ENCODE peak calls at places on chromosomes 1 and 21, in eight cellular contexts. T, N, G, R, V, K, S and U are unnamed samples.

GRCh38 chr1:154441241-154441888 is 36.2 kb downstream of the IL6R start:
- DNase-seq in T (no peak), N (no peak), G (no peak), R (no peak), V (no peak), K (no peak), S (no peak), U (no peak)

GRCh38 chr1:160576430-160576829 is 2.9 kb downstream of the CD84 start:
- DNase-seq in T (no peak), N (no peak), G (no peak), R (no peak), V (no peak), K (no peak), S (no peak), U (no peak)

GRCh38 chr1:24896596-24897262 is 33.3 kb downstream of the RUNX3 start:
- DNase-seq in T (no peak), N (no peak), G (peak; percentile 59), R (no peak), V (no peak), K (no peak), S (no peak), U (no peak)

GRCh38 chr1:27436204-27437159 is 44.1 kb downstream of the GPR3 start:
- DNase-seq in T (no peak), N (peak; percentile 60), G (no peak), R (no peak), V (peak; percentile 62), K (no peak), S (no peak), U (peak; percentile 53)

GRCh38 chr1:154548028-154548427 is 10.4 kb downstream of the UBE2Q1 start:
- DNase-seq in T (no peak), N (no peak), G (no peak), R (no peak), V (no peak), K (no peak), S (no peak), U (no peak)

GRCh38 chr21:23968722-23969647 is 1638.3 kb downstream of the MRPL39 start:
- DNase-seq in T (peak; percentile 66), N (peak; percentile 26), G (no peak), R (peak; percentile 7), V (peak; percentile 1), K (no peak), S (peak; percentile 80), U (no peak)

GRCh38 chr1:230501845-230502244 is 75.7 kb upstream of the PGBD5 start:
- DNase-seq in T (no peak), N (no peak), G (no peak), R (no peak), V (no peak), K (no peak), S (no peak), U (no peak)

GRCh38 chr1:164702216-164702615 is 143.2 kb downstream of the PBX1 start:
- DNase-seq in T (no peak), N (peak; percentile 71), G (no peak), R (no peak), V (no peak), K (no peak), S (no peak), U (no peak)

GRCh38 chr1:224897501-224897900 is 32.0 kb upstream of the DNAH14 start:
- DNase-seq in T (no peak), N (no peak), G (no peak), R (no peak), V (no peak), K (no peak), S (no peak), U (no peak)

GRCh38 chr1:32876341-32877210 is 5.9 kb upstream of the FNDC5 start:
- DNase-seq in T (peak; percentile 81), N (no peak), G (no peak), R (no peak), V (peak; percentile 64), K (no peak), S (peak; percentile 59), U (peak; percentile 67)

GRCh38 chr1:8032351-8032750 is 6.2 kb upstream of the ERRFI1 start:
- DNase-seq in T (no peak), N (peak; percentile 63), G (no peak), R (no peak), V (no peak), K (no peak), S (no peak), U (no peak)

GRCh38 chr1:235865565-235866206 is 1.0 kb downstream of the LYST start:
- DNase-seq in T (no peak), N (no peak), G (no peak), R (no peak), V (peak; percentile 15), K (no peak), S (no peak), U (no peak)

GRCh38 chr1:235866913-235867850 is 476 bp upstream of the LYST start:
- DNase-seq in T (peak; percentile 96), N (peak; percentile 90), G (peak; percentile 97), R (peak; percentile 84), V (peak; percentile 96), K (peak; percentile 96), S (peak; percentile 98), U (peak; percentile 96)

GRCh38 chr1:235864965-235865525 is 1.7 kb downstream of the LYST start:
- DNase-seq in T (no peak), N (no peak), G (no peak), R (no peak), V (peak; percentile 45), K (no peak), S (no peak), U (no peak)

GRCh38 chr1:235867903-235868469 is 1.3 kb upstream of the LYST start:
- DNase-seq in T (no peak), N (no peak), G (no peak), R (no peak), V (no peak), K (no peak), S (no peak), U (no peak)

DNA sequence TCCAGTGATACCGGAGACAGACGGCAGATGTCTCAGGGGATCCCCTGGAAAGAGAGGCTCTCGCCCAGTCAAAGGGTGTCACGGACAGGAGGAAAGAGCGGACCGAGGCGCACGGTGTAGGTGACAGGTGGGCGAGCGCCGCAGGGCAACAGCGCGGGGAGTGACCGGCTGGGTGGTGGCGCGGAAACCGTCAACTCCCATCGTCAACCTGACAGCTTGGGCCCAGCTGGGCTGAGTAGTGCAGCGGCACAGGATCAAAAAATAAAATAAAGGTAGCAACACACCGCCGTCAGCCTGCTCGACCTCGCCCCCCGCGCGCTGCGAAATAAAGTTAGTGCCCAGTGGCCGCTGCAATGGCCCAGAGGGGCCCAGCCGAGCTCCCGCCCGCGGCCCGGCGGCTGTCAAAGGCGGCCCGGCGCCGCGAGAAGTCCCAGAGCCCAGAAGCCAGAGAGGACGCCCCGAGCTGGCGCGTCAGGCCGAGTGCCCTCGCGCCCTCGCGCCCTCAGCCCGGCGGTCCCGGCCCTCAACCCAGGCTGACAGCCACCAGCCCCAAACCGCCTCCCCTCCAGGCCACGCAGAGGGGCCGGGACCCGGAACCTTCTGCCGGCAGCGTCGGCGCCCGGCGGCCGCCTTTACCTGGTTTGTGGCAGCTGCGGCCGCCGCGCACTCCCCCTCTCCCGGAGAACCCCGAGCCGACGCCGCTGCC is at the start of gene LYST:
- DNase-seq in T (peak; percentile 43), N (peak; percentile 52), G (no peak), R (no peak), V (peak; percentile 34), K (peak; percentile 47), S (peak; percentile 64), U (peak; percentile 58)
- TF ChIP-seq CTCF in T (no peak), N (peak; percentile 52), G (peak; percentile 77), R (peak; percentile 62), V (peak; percentile 53), K (no peak), S (peak; percentile 54), U (no peak)

DNA sequence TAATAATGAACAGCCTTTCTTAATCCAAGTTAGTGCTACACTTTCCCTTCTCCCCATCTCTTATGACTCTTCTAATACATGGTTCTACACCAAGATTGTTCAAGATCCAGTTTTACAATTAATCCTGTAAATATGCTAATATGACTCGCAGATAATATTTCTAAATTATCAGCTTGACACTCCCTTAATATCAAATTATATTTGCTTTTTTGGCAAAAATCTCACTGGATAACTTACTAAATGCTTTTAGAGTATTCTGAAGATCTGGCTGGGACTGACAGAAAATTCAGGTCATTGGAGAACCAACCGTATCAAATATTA is 24.4 kb upstream of the CR1L start:
- DNase-seq in T (no peak), N (no peak), G (no peak), R (no peak), V (no peak), K (no peak), S (no peak), U (no peak)
- TF ChIP-seq CTCF in T (peak; percentile 8), N (no peak), G (peak; percentile 53), R (no peak), V (no peak), K (no peak), S (no peak), U (peak; percentile 49)

GRCh38 chr1:4655674-4656532 is 1.5 kb downstream of the AJAP1 start:
- DNase-seq in T (peak; percentile 78), N (no peak), G (no peak), R (no peak), V (peak; percentile 19), K (no peak), S (peak; percentile 38), U (no peak)

GRCh38 chr1:4657244-4657789 is 2.9 kb downstream of the AJAP1 start:
- DNase-seq in T (no peak), N (no peak), G (no peak), R (no peak), V (no peak), K (no peak), S (no peak), U (no peak)

GRCh38 chr1:4654764-4655673 is 610 bp downstream of the AJAP1 start:
- DNase-seq in T (peak; percentile 25), N (no peak), G (no peak), R (no peak), V (no peak), K (no peak), S (no peak), U (no peak)

GRCh38 chr1:4657920-4658585 is 3.6 kb downstream of the AJAP1 start:
- DNase-seq in T (no peak), N (no peak), G (no peak), R (no peak), V (no peak), K (no peak), S (no peak), U (no peak)

GRCh38 chr1:4656533-4657140 is 2.2 kb downstream of the AJAP1 start:
- DNase-seq in T (no peak), N (no peak), G (no peak), R (no peak), V (no peak), K (no peak), S (no peak), U (no peak)
- TF ChIP-seq CTCF in T (no peak), N (no peak), G (peak; percentile 1), R (no peak), V (no peak), K (no peak), S (no peak), U (no peak)

GRCh38 chr1:88983791-88984552 is 8.5 kb downstream of the KYAT3 start:
- DNase-seq in T (no peak), N (peak; percentile 69), G (no peak), R (no peak), V (peak; percentile 74), K (no peak), S (no peak), U (no peak)
- TF ChIP-seq CTCF in T (peak; percentile 82), N (peak; percentile 72), G (peak; percentile 83), R (peak; percentile 65), V (peak; percentile 64), K (peak; percentile 69), S (peak; percentile 52), U (peak; percentile 80)